ENCODE peak calls at places on chromosomes 12 and 14, in five cellular contexts. N, R, Z, X and G are unnamed samples.

GRCh38 chr14:95359974-95360826 is 40.5 kb upstream of the CLMN start:
- DNase-seq in R (no peak), N (no peak), Z (no peak), X (peak), G (peak)

GRCh38 chr12:27554421-27555186 is 30.6 kb downstream of the PPFIBP1 start:
- DNase-seq in Z (no peak), X (no peak), R (peak), N (peak), G (no peak)

GRCh38 chr14:42293180-42293579 is 686.5 kb downstream of the LRFN5 start:
- DNase-seq in N (no peak), Z (no peak), R (no peak), X (no peak), G (no peak)

GRCh38 chr12:14902465-14902864 is 16.8 kb upstream of the MGP start:
- DNase-seq in Z (no peak), R (no peak), N (peak), X (no peak), G (no peak)

GRCh38 chr12:132161796-132162507 is 17.7 kb downstream of the NOC4L start:
- DNase-seq in R (no peak), X (no peak), Z (no peak), N (no peak), G (no peak)

GRCh38 chr14:67674139-67674479 is 323 bp downstream of the VTI1B start:
- DNase-seq in X (peak), Z (peak), N (peak), R (peak), G (peak)

GRCh38 chr14:89330236-89331002 is 86.6 kb downstream of the FOXN3 start:
- DNase-seq in R (peak), Z (no peak), X (no peak), N (peak), G (no peak)

GRCh38 chr12:25590021-25590721 is 37.1 kb upstream of the LMNTD1 start:
- DNase-seq in R (no peak), N (no peak), X (no peak), Z (no peak), G (no peak)

GRCh38 chr14:94532462-94532861 is 23.2 kb upstream of the SERPINA12 start:
- DNase-seq in Z (no peak), N (peak), X (no peak), R (no peak), G (no peak)

GRCh38 chr12:81668475-81668874 is 90.7 kb downstream of the PPFIA2 start:
- DNase-seq in N (peak), X (no peak), Z (no peak), R (no peak), G (no peak)

GRCh38 chr14:93957333-93957710 is 19.0 kb downstream of the ASB2 start:
- DNase-seq in Z (no peak), X (no peak), R (no peak), N (no peak), G (no peak)

DNA sequence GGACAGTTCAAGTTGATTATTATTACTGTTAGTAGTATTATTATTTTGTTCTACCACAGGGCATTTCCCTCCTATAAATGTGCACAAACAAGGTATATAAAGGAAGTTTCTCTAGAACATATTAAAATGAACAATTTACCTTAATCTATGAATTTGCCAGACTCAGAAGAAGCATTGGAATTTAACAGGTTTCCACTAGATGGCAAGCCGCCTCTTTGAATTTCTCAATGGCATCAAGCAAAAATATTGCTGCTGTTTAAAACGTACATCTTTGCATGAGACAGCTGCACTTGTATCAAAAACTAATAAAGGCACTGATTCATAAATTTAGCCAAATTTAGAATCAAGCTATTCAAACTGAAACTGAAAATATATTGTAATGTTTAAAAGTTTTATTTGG is 34.6 kb upstream of the MIS18BP1 start:
- DNase-seq in R (no peak), X (no peak), N (no peak), Z (no peak), G (no peak)
- TF ChIP-seq CTCF in R (no peak), X (no peak), N (no peak), Z (no peak), G (no peak)

GRCh38 chr12:74906224-74906623 is 303.4 kb downstream of the KCNC2 start:
- DNase-seq in R (no peak), Z (no peak), X (no peak), N (no peak), G (no peak)
- TF ChIP-seq CTCF in R (no peak), Z (no peak), X (no peak), N (no peak), G (peak)

GRCh38 chr12:80602455-80602854 is 105.0 kb upstream of the MYF6 start:
- DNase-seq in N (no peak), R (no peak), Z (no peak), X (no peak), G (no peak)

GRCh38 chr12:80596509-80596908 is 110.9 kb upstream of the MYF6 start:
- DNase-seq in R (no peak), N (no peak), X (no peak), Z (no peak), G (no peak)

GRCh38 chr12:80593766-80594165 is 113.7 kb upstream of the MYF6 start:
- DNase-seq in X (no peak), R (no peak), Z (no peak), N (peak), G (no peak)

DNA sequence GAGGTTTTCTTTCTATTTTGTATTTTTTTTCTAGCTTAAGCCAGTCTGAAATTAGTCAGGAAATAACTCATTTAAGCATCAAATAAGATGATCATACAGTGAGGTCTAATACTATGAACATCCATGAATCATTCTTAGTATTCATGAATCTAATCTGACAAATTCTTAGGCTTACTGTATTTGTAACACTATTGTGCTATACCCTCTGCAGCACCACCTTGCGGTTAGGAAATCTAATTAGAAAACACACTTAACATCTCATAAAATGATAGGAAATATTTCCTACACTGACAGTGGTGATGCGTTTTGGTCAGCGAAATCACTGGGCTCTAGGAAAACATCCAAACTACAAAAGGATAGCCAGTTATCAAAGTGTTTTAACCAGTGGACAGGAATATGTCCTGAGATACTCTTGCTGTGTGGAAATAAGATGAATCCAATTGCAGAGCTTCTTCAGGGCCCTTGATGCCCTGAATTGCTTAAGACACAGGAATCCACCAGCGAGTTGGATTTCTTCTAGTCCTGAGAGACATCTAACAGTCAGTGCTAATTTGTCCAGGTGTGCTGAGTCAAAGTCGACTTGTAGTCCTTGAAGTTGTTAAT is 109.3 kb upstream of the MYF6 start:
- DNase-seq in R (no peak), Z (no peak), N (peak), X (no peak), G (no peak)
- TF ChIP-seq CTCF in R (no peak), Z (no peak), N (peak), X (peak), G (peak)

DNA sequence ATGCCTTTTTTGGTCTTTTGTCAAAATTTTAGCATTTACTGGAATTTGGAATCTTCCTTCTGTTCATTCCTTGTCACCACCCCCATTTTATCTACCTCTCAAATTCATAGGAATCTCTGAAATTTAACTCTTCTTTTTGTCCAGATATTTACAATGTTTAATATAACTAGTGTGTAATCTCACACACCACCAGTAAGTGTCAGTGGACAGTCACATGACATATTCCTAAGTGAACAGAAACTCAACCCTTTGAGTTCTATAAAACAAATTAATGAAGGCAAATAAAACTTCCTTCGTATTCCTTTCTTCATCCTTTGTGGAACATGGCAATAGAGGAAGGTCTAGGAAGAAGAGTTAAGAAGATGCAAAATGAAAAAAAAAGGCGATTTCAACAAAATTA is 26.6 kb downstream of the ATF7 start:
- DNase-seq in N (no peak), Z (no peak), X (no peak), R (no peak), G (no peak)
- TF ChIP-seq CTCF in N (no peak), Z (no peak), X (no peak), R (no peak), G (peak)

DNA sequence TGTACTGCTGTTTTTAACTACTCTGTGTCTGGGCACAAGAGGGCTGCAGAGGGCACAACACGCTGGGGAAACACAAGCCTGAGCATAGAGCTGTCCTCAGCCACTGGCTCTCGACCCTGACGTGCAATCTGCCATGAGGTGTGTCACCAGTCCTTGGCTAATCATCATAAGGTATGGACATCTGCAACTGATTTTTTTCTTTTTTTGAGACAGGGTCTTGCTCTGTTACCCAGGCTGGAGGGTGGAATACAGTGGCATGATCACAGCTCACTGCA is 29.5 kb downstream of the PXN start:
- DNase-seq in Z (no peak), X (no peak), N (no peak), R (no peak), G (no peak)
- TF ChIP-seq CTCF in Z (no peak), X (no peak), N (no peak), R (no peak), G (no peak)